ENCODE peak calls at places on chromosomes 16 and 17, in five cellular contexts. T, L, H, I and G are unnamed samples.

GRCh38 chr16:9364721-9365693 is 273.6 kb downstream of the HAPSTR1 start:
- DNase-seq in I (no peak), H (no peak), L (no peak), T (no peak), G (no peak)

GRCh38 chr17:27207073-27207511 is 86.8 kb upstream of the WSB1 start:
- DNase-seq in L (peak), T (peak), I (no peak), H (peak), G (no peak)

GRCh38 chr17:28173071-28173561 is 130.6 kb downstream of the NLK start:
- DNase-seq in I (no peak), H (no peak), T (no peak), L (peak), G (no peak)

GRCh38 chr16:12439443-12440232 is 364.0 kb downstream of the CPPED1 start:
- DNase-seq in I (no peak), L (no peak), H (no peak), T (no peak), G (no peak)

GRCh38 chr17:70772761-70773160 is 603.4 kb downstream of the KCNJ2 start:
- DNase-seq in L (no peak), H (no peak), I (no peak), T (no peak), G (no peak)

GRCh38 chr17:83096401-83097220 is 17.2 kb downstream of the METRNL start:
- DNase-seq in T (no peak), L (no peak), I (no peak), H (peak), G (no peak)

GRCh38 chr17:17783121-17783824 is 53.5 kb downstream of the SREBF1 start:
- DNase-seq in T (peak), I (peak), H (peak), L (peak), G (peak)

GRCh38 chr17:78357177-78357586 is 2.7 kb downstream of the SOCS3 start:
- DNase-seq in L (peak), H (peak), I (no peak), T (peak), G (no peak)

GRCh38 chr17:77409282-77410161 is 268.8 kb downstream of the SEC14L1 start:
- DNase-seq in L (no peak), T (peak), H (peak), I (peak), G (no peak)

GRCh38 chr16:72946474-72947194 is 101.3 kb downstream of the ZFHX3 start:
- DNase-seq in H (peak), T (no peak), I (no peak), L (no peak), G (no peak)

GRCh38 chr17:62064029-62064790 is 868 bp downstream of the MED13 start:
- DNase-seq in I (no peak), L (peak), H (peak), T (peak), G (peak)

GRCh38 chr17:8894673-8895578 is 27.5 kb upstream of the PIK3R6 start:
- DNase-seq in L (peak), H (peak), T (peak), I (peak), G (peak)

GRCh38 chr17:77354721-77355455 is 214.1 kb downstream of the SEC14L1 start:
- DNase-seq in T (peak), H (peak), L (no peak), I (no peak), G (no peak)

GRCh38 chr17:78172284-78173024 is 4.1 kb downstream of the SYNGR2 start:
- DNase-seq in L (peak), T (no peak), H (no peak), I (no peak), G (peak)

GRCh38 chr16:363110-364090 is 6.9 kb downstream of the MRPL28 start:
- DNase-seq in I (no peak), T (no peak), H (no peak), L (no peak), G (no peak)

GRCh38 chr16:66293932-66294331 is 72.6 kb upstream of the CDH5 start:
- DNase-seq in H (no peak), L (no peak), I (no peak), T (no peak), G (no peak)

GRCh38 chr16:73092236-73092781 is 44.4 kb upstream of the ZFHX3 start:
- DNase-seq in L (peak), T (no peak), I (no peak), H (no peak), G (no peak)

GRCh38 chr17:58391302-58391984 is 25.9 kb downstream of the RNF43 start:
- DNase-seq in I (no peak), T (no peak), L (peak), H (no peak), G (no peak)

GRCh38 chr16:85316944-85317343 is 204.7 kb upstream of the CIBAR2 start:
- DNase-seq in H (no peak), L (no peak), I (no peak), T (no peak), G (no peak)

GRCh38 chr16:27427538-27427937 is 25.6 kb downstream of the IL21R start:
- DNase-seq in L (no peak), I (no peak), T (no peak), H (no peak), G (no peak)

GRCh38 chr17:76271669-76272540 is 6.8 kb downstream of the UBALD2 start:
- DNase-seq in I (no peak), H (peak), T (no peak), L (peak), G (no peak)

GRCh38 chr17:62673614-62674362 is 46.3 kb downstream of the MRC2 start:
- DNase-seq in I (no peak), T (no peak), H (no peak), L (no peak), G (no peak)

GRCh38 chr16:1019234-1019933 is 37.8 kb downstream of the SOX8 start:
- DNase-seq in T (peak), I (peak), L (no peak), H (no peak), G (no peak)

GRCh38 chr17:79087428-79088143 is 13.0 kb downstream of the ENGASE start:
- DNase-seq in T (peak), I (peak), H (peak), L (peak), G (peak)

GRCh38 chr17:57372156-57372555 is 115.8 kb downstream of the MSI2 start:
- DNase-seq in L (peak), T (peak), H (peak), I (no peak), G (no peak)

GRCh38 chr17:17029938-17030337 is 12.3 kb upstream of the MPRIP start:
- DNase-seq in I (peak), T (no peak), L (no peak), H (no peak), G (no peak)

GRCh38 chr16:27520982-27521673 is 28.6 kb downstream of the GTF3C1 start:
- DNase-seq in L (peak), H (no peak), T (no peak), I (no peak), G (no peak)

GRCh38 chr17:69175262-69175811 is 33.6 kb upstream of the ABCA6 start:
- DNase-seq in L (no peak), T (no peak), I (no peak), H (no peak), G (no peak)

GRCh38 chr16:70396209-70396904 is 42.5 kb downstream of the ST3GAL2 start:
- DNase-seq in I (no peak), T (peak), L (no peak), H (peak), G (peak)

GRCh38 chr17:2250140-2251095 is 53.2 kb downstream of the SMG6 start:
- DNase-seq in T (peak), I (no peak), H (peak), L (no peak), G (no peak)

GRCh38 chr17:64750891-64751677 is 89.0 kb upstream of the SMURF2 start:
- DNase-seq in T (no peak), L (no peak), H (no peak), I (no peak), G (no peak)

GRCh38 chr17:50551884-50552283 is 4.9 kb downstream of the SPATA20 start:
- DNase-seq in H (no peak), I (no peak), L (no peak), T (no peak), G (no peak)

GRCh38 chr17:50549256-50549941 is 2.4 kb downstream of the SPATA20 start:
- DNase-seq in T (no peak), H (no peak), I (no peak), L (no peak), G (no peak)

GRCh38 chr17:50550661-50551432 is 3.9 kb downstream of the SPATA20 start:
- DNase-seq in H (peak), T (peak), L (peak), I (peak), G (no peak)

GRCh38 chr17:50549969-50550368 is 3.0 kb downstream of the SPATA20 start:
- DNase-seq in H (no peak), L (no peak), I (no peak), T (no peak), G (no peak)

GRCh38 chr17:50551433-50551815 is 4.5 kb downstream of the SPATA20 start:
- DNase-seq in H (no peak), L (no peak), I (no peak), T (no peak), G (no peak)
- H3K9ac ChIP-seq in H (no peak), L (no peak), I (no peak), T (no peak), G (no peak)

DNA sequence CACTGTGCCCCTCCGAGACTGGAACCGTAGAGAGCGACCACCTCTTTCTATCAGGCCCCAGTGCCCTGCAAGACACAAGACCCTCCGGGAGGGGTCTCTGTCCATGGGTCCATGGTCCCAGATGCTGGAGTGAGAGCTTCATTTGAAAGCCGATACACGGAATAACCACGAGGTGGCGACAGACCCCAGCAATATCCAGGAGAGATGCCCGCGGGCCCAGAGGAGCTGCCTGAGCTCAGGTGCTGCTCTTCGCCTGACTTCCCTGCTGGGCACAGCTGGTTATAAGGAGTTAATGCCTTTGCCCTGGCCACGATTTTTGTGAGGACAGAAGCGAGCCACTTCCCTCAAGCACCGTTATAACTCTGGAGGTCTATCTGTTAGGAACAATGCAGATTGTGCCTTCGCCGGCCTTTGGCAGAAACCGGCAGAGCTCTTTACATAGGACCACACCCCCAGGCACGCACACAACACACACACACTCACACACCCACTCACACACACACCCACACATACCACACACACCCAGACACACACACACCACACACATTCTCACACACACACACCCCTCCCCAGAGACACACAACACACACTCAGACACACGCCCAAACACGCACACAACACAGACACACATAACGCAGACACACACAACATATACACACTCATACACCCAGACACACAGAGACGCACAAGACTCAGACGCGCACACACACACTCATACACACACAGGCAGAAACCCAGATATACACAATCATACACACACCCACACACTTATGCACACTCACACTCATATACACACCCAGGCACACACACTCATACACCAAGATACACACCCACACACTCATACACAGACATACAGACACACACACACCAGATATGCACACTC is 436.4 kb downstream of the SOX9 start:
- DNase-seq in T (peak), L (peak), I (peak), H (peak), G (peak)
- H2AFZ ChIP-seq in T (no peak), L (no peak), I (no peak), H (no peak), G (no peak)

GRCh38 chr16:88701541-88702363 is 4.5 kb downstream of the RNF166 start:
- DNase-seq in H (no peak), L (no peak), T (no peak), I (no peak), G (no peak)
- H3K9ac ChIP-seq in H (no peak), L (peak), T (no peak), I (no peak), G (peak)

GRCh38 chr16:51931596-51931995 is 615.3 kb downstream of the TOX3 start:
- DNase-seq in H (no peak), I (no peak), T (no peak), L (no peak), G (no peak)
- H2AFZ ChIP-seq in H (no peak), I (no peak), T (no peak), L (no peak), G (no peak)

GRCh38 chr17:42459983-42460300 is 1.3 kb downstream of the ATP6V0A1 start:
- DNase-seq in H (no peak), T (peak), I (peak), L (peak), G (peak)
- H3K9ac ChIP-seq in H (no peak), T (peak), I (no peak), L (no peak), G (peak)

DNA sequence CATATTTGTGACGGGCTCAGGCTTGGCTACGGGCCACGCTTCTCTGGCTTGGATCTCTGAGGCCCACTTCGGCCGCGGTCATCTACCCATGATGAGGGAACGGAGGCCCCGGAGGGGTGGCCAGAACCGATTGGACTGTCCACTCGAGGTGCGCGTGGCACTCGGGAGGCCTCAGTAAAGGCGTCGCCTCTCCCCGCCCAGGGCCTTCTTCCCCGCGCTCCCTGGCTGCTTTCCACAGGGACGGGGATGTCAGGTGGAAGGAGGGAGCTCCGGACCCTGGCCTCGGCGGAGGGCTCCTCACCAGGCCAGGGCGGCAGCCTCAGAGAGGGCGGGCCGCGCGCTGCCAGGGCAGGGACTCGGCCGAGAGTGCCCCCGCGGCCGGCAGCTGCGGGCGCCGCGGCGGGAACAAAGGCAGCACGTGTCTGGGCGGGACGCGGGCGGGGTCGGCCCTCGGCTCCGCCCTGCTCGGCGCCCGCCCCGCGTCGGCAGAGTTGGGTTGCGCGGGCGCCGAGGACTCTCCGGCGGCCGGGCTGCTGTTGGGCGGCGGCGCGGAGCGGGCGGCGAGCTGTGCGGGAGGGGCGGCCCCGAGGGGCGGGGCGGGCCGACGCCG is 597 bp upstream of the CDK5R1 start:
- DNase-seq in I (peak), H (peak), L (peak), T (peak), G (peak)
- H2AFZ ChIP-seq in I (peak), H (peak), L (peak), T (peak), G (no peak)